ENCODE peak calls at places on chromosomes 16 and 17, in six cellular contexts. One of them, this sample, is unnamed.

GRCh38 chr16:62256406-62256805 is 220.2 kb upstream of the CDH8 start:
- DNase-seq in nephron progenitor cell: no peak
- DNase-seq in iPS-NIHi11: peak
- DNase-seq in skeletal muscle cell: no peak
- DNase-seq in colonic mucosa: no peak
- DNase-seq in HEK293T: peak
- DNase-seq in this sample: no peak

GRCh38 chr16:68084504-68085258 is 489 bp upstream of the NFATC3 start:
- DNase-seq in nephron progenitor cell: peak
- DNase-seq in iPS-NIHi11: peak
- DNase-seq in skeletal muscle cell: no peak
- DNase-seq in colonic mucosa: peak
- DNase-seq in HEK293T: peak
- DNase-seq in this sample: peak

GRCh38 chr16:19771040-19771439 is 53.0 kb downstream of the IQCK start:
- DNase-seq in nephron progenitor cell: no peak
- DNase-seq in iPS-NIHi11: no peak
- DNase-seq in skeletal muscle cell: no peak
- DNase-seq in colonic mucosa: no peak
- DNase-seq in HEK293T: no peak
- DNase-seq in this sample: no peak

GRCh38 chr17:31433091-31433790 is 41.8 kb downstream of the RAB11FIP4 start:
- DNase-seq in nephron progenitor cell: no peak
- DNase-seq in iPS-NIHi11: no peak
- DNase-seq in skeletal muscle cell: no peak
- DNase-seq in colonic mucosa: no peak
- DNase-seq in HEK293T: no peak
- DNase-seq in this sample: no peak

GRCh38 chr17:76497979-76498885 is 3.0 kb downstream of the RHBDF2 start:
- DNase-seq in nephron progenitor cell: peak
- DNase-seq in iPS-NIHi11: peak
- DNase-seq in skeletal muscle cell: no peak
- DNase-seq in colonic mucosa: peak
- DNase-seq in HEK293T: peak
- DNase-seq in this sample: peak

GRCh38 chr16:27461483-27462171 is 59.7 kb downstream of the IL21R start:
- DNase-seq in nephron progenitor cell: peak
- DNase-seq in iPS-NIHi11: no peak
- DNase-seq in skeletal muscle cell: peak
- DNase-seq in colonic mucosa: no peak
- DNase-seq in HEK293T: no peak
- DNase-seq in this sample: no peak

GRCh38 chr17:69468211-69468610 is 53.7 kb downstream of the MAP2K6 start:
- DNase-seq in nephron progenitor cell: no peak
- DNase-seq in iPS-NIHi11: no peak
- DNase-seq in skeletal muscle cell: no peak
- DNase-seq in colonic mucosa: no peak
- DNase-seq in HEK293T: no peak
- DNase-seq in this sample: no peak

GRCh38 chr16:74998481-74999207 is at the start of gene ZNRF1:
- DNase-seq in nephron progenitor cell: peak
- DNase-seq in iPS-NIHi11: peak
- DNase-seq in skeletal muscle cell: peak
- DNase-seq in colonic mucosa: peak
- DNase-seq in HEK293T: peak
- DNase-seq in this sample: peak

This sample was measured in Peyer's patch.